ENCODE peak calls at places on chromosomes 12 and 14, in five cellular contexts. One of them, this sample, is unnamed.

GRCh38 chr14:36028218-36028617 is 148.3 kb downstream of the PTCSC3 start:
- DNase-seq in activated T-helper 9 cell treated with anti-CD3 and anti-CD28 coated beads, Interleukin-2, amount 50 U/mL, for 16 hours: no peak
- DNase-seq in kidney tubule cell: no peak
- DNase-seq in NCI-H1048: no peak
- DNase-seq in AML-193: no peak
- DNase-seq in this sample: no peak

GRCh38 chr14:50055461-50056228 is 60.7 kb downstream of the VCPKMT start:
- DNase-seq in activated T-helper 9 cell treated with anti-CD3 and anti-CD28 coated beads, Interleukin-2, amount 50 U/mL, for 16 hours: no peak
- DNase-seq in kidney tubule cell: no peak
- DNase-seq in NCI-H1048: no peak
- DNase-seq in AML-193: peak; percentile 5
- DNase-seq in this sample: peak; percentile 42

GRCh38 chr14:99758121-99758871 is 34.9 kb upstream of the EML1 start:
- DNase-seq in activated T-helper 9 cell treated with anti-CD3 and anti-CD28 coated beads, Interleukin-2, amount 50 U/mL, for 16 hours: no peak
- DNase-seq in kidney tubule cell: peak; percentile 87
- DNase-seq in NCI-H1048: no peak
- DNase-seq in AML-193: no peak
- DNase-seq in this sample: peak; percentile 77

GRCh38 chr12:131726-132465 is 65.3 kb downstream of the IQSEC3 start:
- DNase-seq in activated T-helper 9 cell treated with anti-CD3 and anti-CD28 coated beads, Interleukin-2, amount 50 U/mL, for 16 hours: no peak
- DNase-seq in kidney tubule cell: peak; percentile 61
- DNase-seq in NCI-H1048: no peak
- DNase-seq in AML-193: no peak
- DNase-seq in this sample: no peak

GRCh38 chr14:94469261-94469660 is 6.7 kb downstream of the SERPINA9 start:
- DNase-seq in activated T-helper 9 cell treated with anti-CD3 and anti-CD28 coated beads, Interleukin-2, amount 50 U/mL, for 16 hours: no peak
- DNase-seq in kidney tubule cell: no peak
- DNase-seq in NCI-H1048: no peak
- DNase-seq in AML-193: no peak
- DNase-seq in this sample: no peak

GRCh38 chr12:122106891-122107660 is 28.5 kb downstream of the MLXIP start:
- DNase-seq in activated T-helper 9 cell treated with anti-CD3 and anti-CD28 coated beads, Interleukin-2, amount 50 U/mL, for 16 hours: no peak
- DNase-seq in kidney tubule cell: peak; percentile 39
- DNase-seq in NCI-H1048: no peak
- DNase-seq in AML-193: no peak
- DNase-seq in this sample: no peak

GRCh38 chr14:95545769-95546168 is 10.9 kb downstream of the GLRX5 start:
- DNase-seq in activated T-helper 9 cell treated with anti-CD3 and anti-CD28 coated beads, Interleukin-2, amount 50 U/mL, for 16 hours: no peak
- DNase-seq in kidney tubule cell: peak; percentile 92
- DNase-seq in NCI-H1048: no peak
- DNase-seq in AML-193: no peak
- DNase-seq in this sample: no peak

GRCh38 chr12:49984476-49984890 is 11.7 kb downstream of the AQP6 start:
- DNase-seq in activated T-helper 9 cell treated with anti-CD3 and anti-CD28 coated beads, Interleukin-2, amount 50 U/mL, for 16 hours: no peak
- DNase-seq in kidney tubule cell: peak; percentile 7
- DNase-seq in NCI-H1048: no peak
- DNase-seq in AML-193: no peak
- DNase-seq in this sample: no peak

GRCh38 chr12:52248541-52249035 is 15.5 kb downstream of the KRT7 start:
- DNase-seq in activated T-helper 9 cell treated with anti-CD3 and anti-CD28 coated beads, Interleukin-2, amount 50 U/mL, for 16 hours: no peak
- DNase-seq in kidney tubule cell: peak; percentile 53
- DNase-seq in NCI-H1048: no peak
- DNase-seq in AML-193: no peak
- DNase-seq in this sample: no peak

GRCh38 chr12:11779286-11779685 is 129.8 kb downstream of the ETV6 start:
- DNase-seq in activated T-helper 9 cell treated with anti-CD3 and anti-CD28 coated beads, Interleukin-2, amount 50 U/mL, for 16 hours: no peak
- DNase-seq in kidney tubule cell: peak; percentile 38
- DNase-seq in NCI-H1048: no peak
- DNase-seq in AML-193: no peak
- DNase-seq in this sample: no peak

GRCh38 chr12:112381421-112381897 is 772 bp downstream of the HECTD4 start:
- DNase-seq in activated T-helper 9 cell treated with anti-CD3 and anti-CD28 coated beads, Interleukin-2, amount 50 U/mL, for 16 hours: peak; percentile 27
- DNase-seq in kidney tubule cell: peak; percentile 38
- DNase-seq in NCI-H1048: no peak
- DNase-seq in AML-193: no peak
- DNase-seq in this sample: peak; percentile 53

GRCh38 chr14:75041613-75042012 is 9.7 kb downstream of the MLH3 start:
- DNase-seq in activated T-helper 9 cell treated with anti-CD3 and anti-CD28 coated beads, Interleukin-2, amount 50 U/mL, for 16 hours: no peak
- DNase-seq in kidney tubule cell: peak; percentile 84
- DNase-seq in NCI-H1048: no peak
- DNase-seq in AML-193: no peak
- DNase-seq in this sample: no peak

GRCh38 chr14:77270361-77271112 is 469 bp downstream of the NGB start:
- DNase-seq in activated T-helper 9 cell treated with anti-CD3 and anti-CD28 coated beads, Interleukin-2, amount 50 U/mL, for 16 hours: no peak
- DNase-seq in kidney tubule cell: no peak
- DNase-seq in NCI-H1048: no peak
- DNase-seq in AML-193: no peak
- DNase-seq in this sample: no peak

GRCh38 chr14:95577875-95578274 is 43.0 kb downstream of the GLRX5 start:
- DNase-seq in activated T-helper 9 cell treated with anti-CD3 and anti-CD28 coated beads, Interleukin-2, amount 50 U/mL, for 16 hours: no peak
- DNase-seq in kidney tubule cell: peak; percentile 73
- DNase-seq in NCI-H1048: no peak
- DNase-seq in AML-193: no peak
- DNase-seq in this sample: no peak

GRCh38 chr12:57126561-57126960 is 1.7 kb upstream of the LRP1 start:
- DNase-seq in activated T-helper 9 cell treated with anti-CD3 and anti-CD28 coated beads, Interleukin-2, amount 50 U/mL, for 16 hours: no peak
- DNase-seq in kidney tubule cell: no peak
- DNase-seq in NCI-H1048: no peak
- DNase-seq in AML-193: no peak
- DNase-seq in this sample: no peak

GRCh38 chr14:74571901-74572828 is 39.9 kb downstream of the LTBP2 start:
- DNase-seq in activated T-helper 9 cell treated with anti-CD3 and anti-CD28 coated beads, Interleukin-2, amount 50 U/mL, for 16 hours: no peak
- DNase-seq in kidney tubule cell: peak; percentile 100
- DNase-seq in NCI-H1048: no peak
- DNase-seq in AML-193: peak; percentile 23
- DNase-seq in this sample: peak; percentile 51

GRCh38 chr14:90409209-90409730 is 12.4 kb downstream of the CALM1 start:
- DNase-seq in activated T-helper 9 cell treated with anti-CD3 and anti-CD28 coated beads, Interleukin-2, amount 50 U/mL, for 16 hours: no peak
- DNase-seq in kidney tubule cell: peak; percentile 97
- DNase-seq in NCI-H1048: no peak
- DNase-seq in AML-193: no peak
- DNase-seq in this sample: no peak

This sample was measured in adrenal gland.